ENCODE peak calls at places on chromosomes 11 and 22, in six cellular contexts. L, Z, J, V, D and G are unnamed samples. For H3K4me1 and H3K36me3, the result is how much of the 10 kb centered on the place peaks cover.

GRCh38 chr11:3836903-3837302 is 3.9 kb downstream of the RHOG start:
- DNase-seq in D (no peak), L (peak), Z (no peak), V (no peak), J (peak), G (no peak)

GRCh38 chr11:110691961-110692360 is 20.3 kb downstream of the ARHGAP20 start:
- DNase-seq in L (no peak), D (no peak), V (peak), J (no peak), Z (no peak), G (no peak)

GRCh38 chr11:69541001-69541285 is 59.5 kb downstream of the LINC01488 start:
- DNase-seq in D (no peak), Z (no peak), J (no peak), L (no peak), V (no peak), G (no peak)

GRCh38 chr11:44729718-44730117 is 3.0 kb downstream of the TSPAN18 start:
- DNase-seq in V (no peak), L (no peak), D (no peak), Z (no peak), J (no peak), G (no peak)

GRCh38 chr11:125412509-125412908 is 83.6 kb downstream of the FEZ1 start:
- DNase-seq in Z (no peak), J (no peak), D (no peak), L (no peak), V (no peak), G (no peak)

GRCh38 chr11:134531331-134532135 is 119.5 kb upstream of the B3GAT1 start:
- DNase-seq in V (no peak), J (no peak), L (no peak), Z (no peak), D (peak), G (no peak)

GRCh38 chr11:61533401-61533800 is 24.9 kb downstream of the LRRC10B start:
- DNase-seq in D (peak), Z (no peak), J (no peak), L (no peak), V (no peak), G (peak)

GRCh38 chr11:100930185-100930778 is 199.3 kb downstream of the PGR start:
- DNase-seq in V (peak), J (no peak), D (no peak), L (peak), Z (peak), G (peak)

GRCh38 chr11:118742304-118742703 is 48.7 kb downstream of the DDX6 start:
- DNase-seq in Z (no peak), D (no peak), L (no peak), J (no peak), V (peak), G (no peak)

GRCh38 chr22:39205344-39206021 is 39.3 kb downstream of the PDGFB start:
- DNase-seq in L (no peak), V (peak), Z (no peak), J (peak), D (no peak), G (no peak)

GRCh38 chr22:46646531-46647211 is 26.5 kb downstream of the GRAMD4 start:
- DNase-seq in D (peak), J (no peak), Z (no peak), V (no peak), L (no peak), G (no peak)

DNA sequence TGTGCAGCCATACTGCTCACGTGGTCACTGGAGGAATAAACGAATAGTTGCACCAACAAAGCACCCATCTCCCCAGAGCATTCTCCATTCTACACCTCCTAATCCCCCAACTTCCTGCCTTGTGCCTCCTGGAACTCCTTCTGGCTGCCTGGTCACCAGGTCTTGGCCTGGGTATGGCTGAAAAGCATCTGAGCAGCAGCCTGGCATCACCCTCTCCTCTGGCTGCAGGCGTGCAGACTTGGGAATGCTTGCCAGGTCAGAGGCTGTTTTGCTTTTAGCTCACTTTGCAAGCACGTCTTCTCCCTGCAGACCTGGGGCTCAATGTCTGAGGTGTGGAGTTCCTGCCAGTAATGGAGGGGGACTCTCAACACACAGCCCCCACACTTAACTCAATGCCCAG is 33.3 kb upstream of the KCNJ11 start:
- DNase-seq in Z (no peak), D (no peak), J (no peak), L (no peak), V (no peak), G (no peak)
- H3K4me1 ChIP-seq in Z (under half), D (under half), J (under half), L (under half), V (under half), G (under half)

DNA sequence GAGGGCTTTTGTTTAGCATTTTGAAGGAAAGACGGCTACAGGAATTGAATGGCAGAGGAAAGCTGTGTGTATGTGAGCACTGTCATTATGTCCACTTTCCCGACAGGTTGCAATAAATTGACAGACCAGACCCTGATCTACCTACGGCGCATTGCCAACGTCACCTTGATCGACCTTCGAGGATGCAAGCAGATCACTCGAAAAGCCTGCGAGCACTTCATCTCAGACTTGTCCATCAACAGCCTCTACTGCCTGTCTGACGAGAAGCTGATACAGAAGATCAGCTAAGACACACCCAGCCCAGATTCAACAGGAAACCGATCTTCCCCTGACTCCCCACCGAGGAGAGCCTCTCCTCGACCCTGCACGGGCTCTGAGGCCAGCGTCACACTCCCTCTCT is 11.5 kb upstream of the GRK2 start:
- DNase-seq in D (no peak), J (no peak), V (no peak), L (no peak), Z (no peak), G (no peak)
- H3K36me3 ChIP-seq in D (under half), J (half or more), V (half or more), L (under half), Z (half or more), G (under half)

GRCh38 chr11:65556470-65557279 is 1.5 kb downstream of the LTBP3 start:
- DNase-seq in Z (no peak), D (no peak), L (no peak), J (no peak), V (no peak), G (no peak)

GRCh38 chr11:65555693-65556231 is 2.4 kb downstream of the LTBP3 start:
- DNase-seq in Z (no peak), V (peak), L (no peak), D (peak), J (no peak), G (no peak)

GRCh38 chr11:65554057-65554818 is 3.9 kb downstream of the LTBP3 start:
- DNase-seq in L (no peak), V (no peak), D (no peak), J (no peak), Z (no peak), G (no peak)

GRCh38 chr11:65553301-65554001 is 4.7 kb downstream of the LTBP3 start:
- DNase-seq in Z (no peak), V (no peak), L (peak), D (peak), J (peak), G (no peak)

DNA sequence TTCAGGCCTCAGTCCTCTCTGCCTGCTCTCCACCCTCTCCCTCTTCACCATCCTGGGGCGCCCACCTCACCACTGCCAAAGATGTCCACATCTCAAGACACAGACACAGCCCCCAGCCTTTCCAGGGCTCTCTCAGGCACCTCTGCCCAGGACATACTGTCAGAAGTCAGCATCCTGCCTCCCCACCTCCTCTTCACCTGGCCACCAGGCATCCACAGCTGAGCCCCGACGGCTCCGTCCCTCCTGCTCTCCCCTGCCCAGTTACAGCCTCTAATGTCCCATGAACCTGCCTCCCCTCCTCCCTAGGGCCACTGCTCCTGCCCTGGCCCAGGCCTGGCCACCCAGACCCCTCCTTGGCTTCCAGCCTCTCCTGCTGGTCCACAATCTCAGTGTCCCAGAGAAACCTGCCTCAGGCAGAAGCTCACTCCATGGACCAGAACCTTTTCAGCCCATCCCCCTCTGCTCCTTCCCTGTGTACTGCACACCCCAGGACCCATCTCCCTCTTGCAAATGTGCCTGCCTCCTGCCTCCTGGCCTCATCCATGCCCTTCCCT is 3.2 kb downstream of the LTBP3 start:
- DNase-seq in Z (no peak), D (no peak), J (no peak), L (no peak), V (no peak), G (no peak)
- H3K4me1 ChIP-seq in Z (under half), D (under half), J (half or more), L (under half), V (under half), G (under half)

DNA sequence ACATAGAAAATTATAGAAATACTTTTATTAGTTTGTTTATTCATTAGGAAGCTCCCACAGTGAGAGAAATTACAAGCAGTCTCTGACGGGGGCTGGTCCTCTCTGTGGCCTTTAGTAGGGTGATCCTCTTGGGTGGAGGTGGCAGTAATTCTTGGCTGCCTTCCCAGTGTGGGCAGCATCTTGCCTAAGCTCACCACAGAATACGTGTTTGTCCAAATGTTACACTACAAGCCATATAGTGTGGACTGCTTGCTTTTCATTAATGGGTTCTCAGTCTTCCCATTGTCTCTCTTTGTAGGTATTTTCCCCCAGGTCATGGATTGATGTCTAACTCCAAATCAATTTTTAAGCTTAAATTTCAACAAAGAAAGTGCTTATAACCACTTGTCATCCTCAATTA is 43.3 kb downstream of the ENDOD1 start:
- DNase-seq in J (no peak), L (no peak), D (peak), Z (no peak), V (peak), G (no peak)
- H3K36me3 ChIP-seq in J (under half), L (under half), D (under half), Z (under half), V (under half), G (under half)

GRCh38 chr11:67396258-67396581 is 4.4 kb downstream of the RAD9A start:
- DNase-seq in V (no peak), D (no peak), J (no peak), L (no peak), Z (no peak), G (no peak)
- H3K4me1 ChIP-seq in V (under half), D (under half), J (half or more), L (under half), Z (under half), G (under half)

GRCh38 chr11:121547574-121547973 is 94.8 kb upstream of the SORL1-AS1 start:
- DNase-seq in J (no peak), V (no peak), Z (no peak), L (no peak), D (peak), G (no peak)
- H3K36me3 ChIP-seq in J (half or more), V (under half), Z (under half), L (half or more), D (under half), G (under half)

DNA sequence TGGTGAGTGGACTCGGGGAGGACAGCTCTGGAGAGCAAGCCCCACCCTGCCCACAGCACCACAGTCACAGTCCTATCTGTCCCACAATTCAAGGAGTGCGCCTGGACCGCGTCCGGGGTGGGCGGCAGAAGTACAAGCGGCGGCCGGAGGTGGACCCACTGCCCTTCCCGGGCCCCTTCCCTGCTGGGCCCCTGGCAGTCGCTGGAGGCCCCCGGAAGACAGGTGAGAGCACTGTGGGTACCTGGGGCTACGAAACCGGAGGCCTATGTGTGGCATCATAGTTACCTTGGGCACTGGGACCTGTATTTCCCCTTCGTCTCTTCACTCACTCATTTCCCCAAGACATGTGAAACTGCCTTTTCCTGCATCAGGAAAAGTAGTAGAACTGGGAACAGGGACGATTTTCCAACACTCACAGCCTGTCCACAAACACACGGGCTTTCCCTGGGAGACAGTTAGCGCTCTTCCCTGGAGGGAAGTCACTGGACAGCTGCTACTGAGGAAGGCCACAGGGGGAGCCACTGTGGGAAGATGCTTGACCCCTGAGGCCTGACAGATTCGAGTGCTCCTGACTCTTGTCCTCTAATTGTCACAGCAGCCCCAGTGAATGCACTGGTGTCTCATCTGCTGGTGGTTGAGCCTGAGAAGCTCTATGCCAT is 3.1 kb downstream of the TRMT112 start:
- DNase-seq in L (no peak), J (no peak), V (no peak), Z (no peak), D (no peak), G (no peak)
- H3K4me1 ChIP-seq in L (under half), J (under half), V (under half), Z (under half), D (under half), G (under half)

GRCh38 chr22:29811377-29811776 is 26.7 kb downstream of the ASCC2 start:
- DNase-seq in J (no peak), V (no peak), L (no peak), Z (no peak), D (peak), G (no peak)

GRCh38 chr22:29813126-29813525 is 24.9 kb downstream of the ASCC2 start:
- DNase-seq in L (no peak), J (no peak), D (no peak), V (no peak), Z (no peak), G (peak)

GRCh38 chr22:29813563-29813962 is 24.5 kb downstream of the ASCC2 start:
- DNase-seq in Z (no peak), L (no peak), J (no peak), D (no peak), V (no peak), G (no peak)

GRCh38 chr22:29814003-29814402 is 24.1 kb downstream of the ASCC2 start:
- DNase-seq in L (no peak), Z (no peak), D (no peak), J (no peak), V (no peak), G (no peak)

GRCh38 chr22:29810156-29810555 is 27.9 kb downstream of the ASCC2 start:
- DNase-seq in Z (no peak), L (no peak), V (no peak), D (no peak), J (no peak), G (peak)
- H3K36me3 ChIP-seq in Z (half or more), L (under half), V (half or more), D (under half), J (half or more), G (under half)

GRCh38 chr11:73291196-73291595 is 16.9 kb upstream of the ARHGEF17 start:
- DNase-seq in Z (no peak), L (no peak), V (no peak), J (no peak), D (no peak), G (no peak)
- H3K4me1 ChIP-seq in Z (under half), L (under half), V (under half), J (under half), D (under half), G (under half)

GRCh38 chr22:29334148-29334547 is 18.7 kb upstream of the RASL10A start:
- DNase-seq in V (no peak), J (no peak), Z (no peak), D (no peak), L (no peak), G (no peak)

GRCh38 chr22:29331213-29331612 is 15.7 kb upstream of the RASL10A start:
- DNase-seq in J (no peak), D (no peak), L (no peak), Z (no peak), V (no peak), G (no peak)

GRCh38 chr22:29331658-29332300 is 16.3 kb upstream of the RASL10A start:
- DNase-seq in Z (no peak), V (no peak), L (no peak), J (no peak), D (no peak), G (no peak)

GRCh38 chr22:29334696-29335344 is 19.3 kb upstream of the RASL10A start:
- DNase-seq in J (no peak), Z (no peak), D (no peak), L (no peak), V (no peak), G (peak)

GRCh38 chr22:29332886-29333496 is 17.5 kb upstream of the RASL10A start:
- DNase-seq in J (no peak), Z (no peak), D (no peak), L (no peak), V (no peak), G (no peak)
- H3K36me3 ChIP-seq in J (half or more), Z (under half), D (under half), L (under half), V (under half), G (under half)